ENCODE peak calls at places on chromosomes 2 and 18, in seven cellular contexts. Z, C, H, D, L, J and R are unnamed samples.

GRCh38 chr2:101981484-101981883 is 10.3 kb upstream of the IL1R2 start:
- DNase-seq in C (no peak), D (no peak), H (no peak), J (no peak), Z (no peak), L (no peak), R (no peak)

GRCh38 chr2:207617011-207617671 is 8.1 kb downstream of the METTL21A start:
- DNase-seq in L (no peak), Z (no peak), H (no peak), J (peak; percentile 96), C (no peak), D (no peak), R (no peak)

GRCh38 chr18:68796936-68797690 is 767 bp upstream of the CCDC102B start:
- DNase-seq in J (peak; percentile 86), Z (no peak), C (no peak), D (no peak), H (no peak), L (no peak), R (no peak)

GRCh38 chr2:206820755-206821154 is 55.3 kb downstream of the FASTKD2 start:
- DNase-seq in H (no peak), D (no peak), L (no peak), C (no peak), Z (no peak), J (no peak), R (no peak)

GRCh38 chr2:142130111-142131015 is 453 bp downstream of the LRP1B start:
- DNase-seq in L (peak; percentile 26), C (no peak), H (no peak), J (peak; percentile 51), Z (peak; percentile 66), D (peak; percentile 67), R (peak; percentile 70)

GRCh38 chr2:69554981-69555380 is 88.6 kb downstream of the AAK1 start:
- DNase-seq in J (no peak), L (no peak), C (no peak), D (no peak), Z (no peak), H (no peak), R (no peak)

GRCh38 chr2:43427032-43427424 is 168.8 kb downstream of the THADA start:
- DNase-seq in D (no peak), Z (no peak), C (no peak), J (no peak), L (no peak), H (no peak), R (no peak)

GRCh38 chr18:45549296-45549695 is 66.0 kb upstream of the SLC14A2 start:
- DNase-seq in Z (peak; percentile 24), D (no peak), L (no peak), J (no peak), C (no peak), H (no peak), R (no peak)

GRCh38 chr2:221060335-221060734 is 511.8 kb downstream of the EPHA4 start:
- DNase-seq in Z (no peak), H (no peak), D (no peak), C (no peak), J (peak; percentile 2), L (no peak), R (no peak)

GRCh38 chr2:191721331-191721730 is 43.4 kb downstream of the NABP1 start:
- DNase-seq in L (no peak), C (no peak), D (no peak), J (no peak), Z (no peak), H (no peak), R (no peak)

GRCh38 chr2:196592912-196593881 is 46.3 kb upstream of the CCDC150 start:
- DNase-seq in D (peak; percentile 48), C (no peak), Z (peak; percentile 75), H (no peak), J (peak; percentile 37), L (peak; percentile 64), R (peak; percentile 57)

GRCh38 chr2:227503433-227504406 is 31.8 kb downstream of the AGFG1 start:
- DNase-seq in J (peak; percentile 84), C (no peak), L (no peak), H (no peak), Z (no peak), D (no peak), R (no peak)

GRCh38 chr2:142756430-142756829 is 121.0 kb upstream of the KYNU start:
- DNase-seq in D (no peak), L (no peak), C (no peak), Z (no peak), J (peak; percentile 71), H (no peak), R (no peak)

GRCh38 chr2:198283149-198283548 is 478.8 kb downstream of the PLCL1 start:
- DNase-seq in H (no peak), J (peak; percentile 59), Z (no peak), D (no peak), L (no peak), C (no peak), R (no peak)

GRCh38 chr2:172307800-172308199 is 119.6 kb upstream of the ITGA6 start:
- DNase-seq in H (no peak), D (no peak), Z (no peak), J (no peak), L (no peak), C (no peak), R (no peak)

GRCh38 chr18:29063346-29063745 is 886.4 kb upstream of the CDH2 start:
- DNase-seq in D (no peak), L (no peak), J (no peak), H (no peak), Z (no peak), C (no peak), R (no peak)

GRCh38 chr2:138021154-138021553 is 56.9 kb downstream of the HNMT start:
- DNase-seq in C (no peak), D (no peak), Z (no peak), J (no peak), H (no peak), L (no peak), R (no peak)

GRCh38 chr18:70280007-70280925 is 8.6 kb upstream of the SOCS6 start:
- DNase-seq in D (no peak), H (no peak), Z (no peak), J (peak; percentile 56), C (no peak), L (no peak), R (no peak)

GRCh38 chr2:128026422-128027277 is 1.2 kb downstream of the SAP130 start:
- DNase-seq in C (no peak), H (no peak), D (no peak), L (no peak), J (peak; percentile 16), Z (no peak), R (no peak)

GRCh38 chr18:58263733-58264469 is 219.9 kb downstream of the NEDD4L start:
- DNase-seq in Z (no peak), L (no peak), D (no peak), J (peak; percentile 25), H (no peak), C (no peak), R (no peak)

GRCh38 chr2:25920786-25921390 is 42.6 kb upstream of the ASXL2 start:
- DNase-seq in C (no peak), J (no peak), L (no peak), D (no peak), Z (no peak), H (no peak), R (no peak)

GRCh38 chr2:67840460-67841068 is 222.2 kb downstream of the C1D start:
- DNase-seq in C (no peak), D (no peak), H (peak; percentile 10), Z (peak; percentile 73), L (peak; percentile 39), J (peak; percentile 78), R (peak; percentile 59)